ENCODE peak calls at places on chromosomes 12 and 14, in eight cellular contexts. S is activated CD8-positive, alpha-beta T cell treated with anti-CD3 and anti-CD28 coated beads for 36 hours; Q is GM04504; H is amygdala; U is ovary; N is HCT116; K is posterior vena cava; D is nephron progenitor cell. I is an unnamed sample.

GRCh38 chr12:66862586-66862985 is 183.7 kb upstream of the GRIP1 start:
- DNase-seq in H (no peak), N (no peak), S (no peak), D (no peak), K (no peak), U (no peak), Q (no peak), I (no peak)

GRCh38 chr12:92690601-92691000 is 12.2 kb upstream of the PLEKHG7 start:
- DNase-seq in D (no peak), U (no peak), S (no peak), Q (no peak), N (no peak), H (no peak), K (no peak), I (no peak)

GRCh38 chr14:99597911-99598600 is 6.0 kb downstream of the CCDC85C start:
- DNase-seq in S (no peak), Q (no peak), U (no peak), K (no peak), N (no peak), H (no peak), D (no peak), I (no peak)

GRCh38 chr14:25049559-25050493 is at the start of gene STXBP6:
- DNase-seq in Q (no peak), S (peak; percentile 27), K (peak; percentile 87), D (peak; percentile 85), H (peak; percentile 55), N (no peak), U (peak; percentile 37), I (peak; percentile 65)

GRCh38 chr12:123767613-123768012 is 5.5 kb downstream of the DNAH10 start:
- DNase-seq in U (no peak), H (no peak), N (no peak), S (peak; percentile 62), K (no peak), D (no peak), Q (no peak), I (no peak)

GRCh38 chr12:121355818-121356217 is 3.6 kb upstream of the ANAPC5 start:
- DNase-seq in U (no peak), D (no peak), N (no peak), S (no peak), K (no peak), H (no peak), Q (no peak), I (no peak)

GRCh38 chr12:122614839-122615238 is 87.8 kb downstream of the KNTC1 start:
- DNase-seq in Q (no peak), H (no peak), K (no peak), N (no peak), U (no peak), S (no peak), D (no peak), I (peak; percentile 67)

GRCh38 chr12:20097561-20097960 is 270.8 kb upstream of the PDE3A start:
- DNase-seq in Q (no peak), H (no peak), N (no peak), U (no peak), K (no peak), D (no peak), S (no peak), I (peak; percentile 75)

GRCh38 chr12:124018526-124018925 is 45.5 kb downstream of the ZNF664 start:
- DNase-seq in N (no peak), S (no peak), Q (no peak), D (no peak), K (no peak), H (no peak), U (no peak), I (no peak)